ENCODE peak calls at places on chromosomes 2 and 18, in ten cellular contexts. One of them, this sample, is unnamed.

GRCh38 chr2:5740073-5740472 is 47.9 kb downstream of the SOX11 start:
- DNase-seq in A549: no peak
- DNase-seq in GM23248: no peak
- DNase-seq in OCI-LY7: no peak
- DNase-seq in heart right ventricle: no peak
- DNase-seq in IMR-90: no peak
- DNase-seq in ovary: no peak
- DNase-seq in cardiac muscle cell: no peak
- DNase-seq in spleen: no peak
- DNase-seq in heart left ventricle: no peak
- DNase-seq in this sample: no peak

GRCh38 chr2:18299423-18300212 is 260.8 kb downstream of the RDH14 start:
- DNase-seq in heart left ventricle: peak; percentile 28
- DNase-seq in A549: peak; percentile 92
- DNase-seq in spleen: no peak
- DNase-seq in heart right ventricle: no peak
- DNase-seq in OCI-LY7: no peak
- DNase-seq in cardiac muscle cell: peak; percentile 94
- DNase-seq in IMR-90: peak; percentile 96
- DNase-seq in GM23248: peak; percentile 69
- DNase-seq in ovary: no peak
- DNase-seq in this sample: no peak

GRCh38 chr18:64803471-64803870 is 654.6 kb upstream of the LINC00305 start:
- DNase-seq in heart left ventricle: no peak
- DNase-seq in ovary: no peak
- DNase-seq in IMR-90: no peak
- DNase-seq in OCI-LY7: no peak
- DNase-seq in heart right ventricle: no peak
- DNase-seq in cardiac muscle cell: no peak
- DNase-seq in spleen: no peak
- DNase-seq in GM23248: no peak
- DNase-seq in A549: no peak
- DNase-seq in this sample: no peak

GRCh38 chr2:120476141-120476540 is 130.2 kb downstream of the INHBB start:
- DNase-seq in IMR-90: no peak
- DNase-seq in OCI-LY7: no peak
- DNase-seq in A549: no peak
- DNase-seq in ovary: no peak
- DNase-seq in heart left ventricle: no peak
- DNase-seq in GM23248: peak; percentile 61
- DNase-seq in cardiac muscle cell: no peak
- DNase-seq in heart right ventricle: no peak
- DNase-seq in spleen: peak; percentile 46
- DNase-seq in this sample: no peak

GRCh38 chr2:134231296-134231964 is 22.4 kb upstream of the MGAT5 start:
- DNase-seq in heart left ventricle: no peak
- DNase-seq in A549: no peak
- DNase-seq in OCI-LY7: no peak
- DNase-seq in ovary: no peak
- DNase-seq in cardiac muscle cell: peak; percentile 33
- DNase-seq in heart right ventricle: no peak
- DNase-seq in spleen: no peak
- DNase-seq in GM23248: no peak
- DNase-seq in IMR-90: peak; percentile 20
- DNase-seq in this sample: no peak

GRCh38 chr2:235168174-235168979 is 216.6 kb downstream of the SH3BP4 start:
- DNase-seq in heart right ventricle: no peak
- DNase-seq in heart left ventricle: no peak
- DNase-seq in cardiac muscle cell: no peak
- DNase-seq in GM23248: peak; percentile 4
- DNase-seq in spleen: no peak
- DNase-seq in A549: no peak
- DNase-seq in ovary: no peak
- DNase-seq in OCI-LY7: no peak
- DNase-seq in IMR-90: no peak
- DNase-seq in this sample: no peak

GRCh38 chr2:150267651-150268415 is 219.6 kb downstream of the RND3 start:
- DNase-seq in GM23248: no peak
- DNase-seq in cardiac muscle cell: peak; percentile 10
- DNase-seq in heart right ventricle: no peak
- DNase-seq in IMR-90: peak; percentile 23
- DNase-seq in heart left ventricle: no peak
- DNase-seq in ovary: no peak
- DNase-seq in spleen: no peak
- DNase-seq in OCI-LY7: no peak
- DNase-seq in A549: no peak
- DNase-seq in this sample: no peak

GRCh38 chr2:98880266-98881152 is 55.5 kb downstream of the CRACDL start:
- DNase-seq in IMR-90: no peak
- DNase-seq in heart left ventricle: no peak
- DNase-seq in OCI-LY7: peak; percentile 14
- DNase-seq in ovary: no peak
- DNase-seq in A549: no peak
- DNase-seq in GM23248: no peak
- DNase-seq in spleen: no peak
- DNase-seq in heart right ventricle: no peak
- DNase-seq in cardiac muscle cell: no peak
- DNase-seq in this sample: no peak

GRCh38 chr2:181354626-181355025 is 102.6 kb upstream of the ITGA4 start:
- DNase-seq in ovary: no peak
- DNase-seq in cardiac muscle cell: peak; percentile 89
- DNase-seq in A549: peak; percentile 3
- DNase-seq in heart right ventricle: no peak
- DNase-seq in spleen: no peak
- DNase-seq in OCI-LY7: no peak
- DNase-seq in IMR-90: peak; percentile 63
- DNase-seq in GM23248: peak; percentile 91
- DNase-seq in heart left ventricle: no peak
- DNase-seq in this sample: no peak

GRCh38 chr2:17571681-17572080 is 31.2 kb downstream of the VSNL1 start:
- DNase-seq in heart left ventricle: no peak
- DNase-seq in heart right ventricle: no peak
- DNase-seq in OCI-LY7: no peak
- DNase-seq in ovary: no peak
- DNase-seq in IMR-90: no peak
- DNase-seq in cardiac muscle cell: no peak
- DNase-seq in spleen: no peak
- DNase-seq in A549: no peak
- DNase-seq in GM23248: no peak
- DNase-seq in this sample: no peak

GRCh38 chr2:64581018-64581417 is 56.9 kb downstream of the AFTPH start:
- DNase-seq in OCI-LY7: no peak
- DNase-seq in spleen: no peak
- DNase-seq in heart right ventricle: no peak
- DNase-seq in cardiac muscle cell: no peak
- DNase-seq in ovary: no peak
- DNase-seq in IMR-90: no peak
- DNase-seq in heart left ventricle: no peak
- DNase-seq in A549: no peak
- DNase-seq in GM23248: no peak
- DNase-seq in this sample: no peak

GRCh38 chr2:231545105-231545902 is 15.1 kb upstream of the NMUR1 start:
- DNase-seq in spleen: peak; percentile 88
- DNase-seq in OCI-LY7: peak; percentile 85
- DNase-seq in ovary: no peak
- DNase-seq in A549: no peak
- DNase-seq in GM23248: no peak
- DNase-seq in heart left ventricle: peak; percentile 73
- DNase-seq in cardiac muscle cell: peak; percentile 90
- DNase-seq in IMR-90: peak; percentile 53
- DNase-seq in heart right ventricle: peak; percentile 56
- DNase-seq in this sample: peak; percentile 86

GRCh38 chr18:36217348-36217747 is 30.1 kb downstream of the MOCOS start:
- DNase-seq in OCI-LY7: no peak
- DNase-seq in ovary: no peak
- DNase-seq in IMR-90: no peak
- DNase-seq in heart right ventricle: no peak
- DNase-seq in GM23248: no peak
- DNase-seq in cardiac muscle cell: no peak
- DNase-seq in spleen: no peak
- DNase-seq in heart left ventricle: no peak
- DNase-seq in A549: no peak
- DNase-seq in this sample: no peak

GRCh38 chr2:45009303-45009927 is at the start of gene SIX2:
- DNase-seq in OCI-LY7: no peak
- DNase-seq in A549: peak; percentile 78
- DNase-seq in cardiac muscle cell: peak; percentile 99
- DNase-seq in spleen: no peak
- DNase-seq in IMR-90: peak; percentile 72
- DNase-seq in GM23248: peak; percentile 93
- DNase-seq in ovary: peak; percentile 47
- DNase-seq in heart left ventricle: peak; percentile 93
- DNase-seq in heart right ventricle: peak; percentile 91
- DNase-seq in this sample: no peak

GRCh38 chr18:48729421-48729820 is 190.6 kb downstream of the CTIF start:
- DNase-seq in IMR-90: peak; percentile 34
- DNase-seq in heart right ventricle: no peak
- DNase-seq in spleen: no peak
- DNase-seq in ovary: no peak
- DNase-seq in GM23248: no peak
- DNase-seq in heart left ventricle: no peak
- DNase-seq in cardiac muscle cell: no peak
- DNase-seq in A549: no peak
- DNase-seq in OCI-LY7: no peak
- DNase-seq in this sample: no peak

GRCh38 chr18:34492652-34493051 is 217.4 kb upstream of the DTNA start:
- DNase-seq in IMR-90: no peak
- DNase-seq in cardiac muscle cell: no peak
- DNase-seq in GM23248: peak; percentile 30
- DNase-seq in heart left ventricle: no peak
- DNase-seq in spleen: no peak
- DNase-seq in ovary: no peak
- DNase-seq in OCI-LY7: no peak
- DNase-seq in heart right ventricle: no peak
- DNase-seq in A549: no peak
- DNase-seq in this sample: no peak

GRCh38 chr2:104840151-104840550 is 13.8 kb upstream of the POU3F3 start:
- DNase-seq in cardiac muscle cell: no peak
- DNase-seq in GM23248: no peak
- DNase-seq in OCI-LY7: no peak
- DNase-seq in spleen: no peak
- DNase-seq in heart left ventricle: no peak
- DNase-seq in heart right ventricle: no peak
- DNase-seq in ovary: no peak
- DNase-seq in A549: no peak
- DNase-seq in IMR-90: no peak
- DNase-seq in this sample: no peak
- H3K9me3 ChIP-seq in cardiac muscle cell: no peaks in the 10 kb centered on the region
- H3K9me3 ChIP-seq in GM23248: no peaks in the 10 kb centered on the region
- H3K9me3 ChIP-seq in OCI-LY7: no peaks in the 10 kb centered on the region
- H3K9me3 ChIP-seq in spleen: no peaks in the 10 kb centered on the region
- H3K9me3 ChIP-seq in heart left ventricle: no peaks in the 10 kb centered on the region
- H3K9me3 ChIP-seq in heart right ventricle: no peaks in the 10 kb centered on the region
- H3K9me3 ChIP-seq in ovary: no peaks in the 10 kb centered on the region
- H3K9me3 ChIP-seq in A549: no peaks in the 10 kb centered on the region
- H3K9me3 ChIP-seq in IMR-90: peaks cover 2% of the 10 kb centered on the region
- H3K9me3 ChIP-seq in this sample: no peaks in the 10 kb centered on the region

DNA sequence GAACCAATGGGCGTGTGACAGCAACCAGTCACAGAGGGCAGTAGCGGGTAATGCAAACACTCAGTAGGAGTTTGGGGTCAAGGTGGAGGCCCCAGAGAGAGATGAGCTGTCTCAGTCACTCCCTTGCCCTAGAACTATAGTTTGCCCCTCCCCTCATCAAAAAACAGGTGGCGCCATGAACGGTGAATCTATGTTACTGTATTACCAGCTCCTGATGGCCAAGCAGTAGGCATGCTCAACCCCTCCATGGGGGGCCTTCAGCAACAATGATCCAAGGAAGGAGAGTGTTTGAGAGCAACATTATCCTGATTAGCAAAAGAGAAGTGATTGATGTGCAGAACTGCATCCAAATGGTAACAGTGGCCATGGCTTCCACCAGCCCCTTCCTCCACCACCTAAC is 30.4 kb downstream of the TRABD2A start:
- DNase-seq in heart right ventricle: no peak
- DNase-seq in IMR-90: no peak
- DNase-seq in GM23248: no peak
- DNase-seq in OCI-LY7: no peak
- DNase-seq in A549: no peak
- DNase-seq in ovary: no peak
- DNase-seq in spleen: no peak
- DNase-seq in heart left ventricle: no peak
- DNase-seq in cardiac muscle cell: no peak
- DNase-seq in this sample: no peak
- H3K9me3 ChIP-seq in heart right ventricle: no peaks in the 10 kb centered on the region
- H3K9me3 ChIP-seq in IMR-90: no peaks in the 10 kb centered on the region
- H3K9me3 ChIP-seq in GM23248: no peaks in the 10 kb centered on the region
- H3K9me3 ChIP-seq in OCI-LY7: peaks cover 4% of the 10 kb centered on the region
- H3K9me3 ChIP-seq in A549: no peaks in the 10 kb centered on the region
- H3K9me3 ChIP-seq in ovary: no peaks in the 10 kb centered on the region
- H3K9me3 ChIP-seq in spleen: peaks cover 10% of the 10 kb centered on the region
- H3K9me3 ChIP-seq in heart left ventricle: peaks cover 5% of the 10 kb centered on the region
- H3K9me3 ChIP-seq in cardiac muscle cell: no peaks in the 10 kb centered on the region
- H3K9me3 ChIP-seq in this sample: no peaks in the 10 kb centered on the region

GRCh38 chr2:66095820-66096219 is 339.1 kb upstream of the MEIS1 start:
- DNase-seq in IMR-90: no peak
- DNase-seq in heart right ventricle: no peak
- DNase-seq in OCI-LY7: no peak
- DNase-seq in cardiac muscle cell: no peak
- DNase-seq in heart left ventricle: no peak
- DNase-seq in A549: no peak
- DNase-seq in spleen: no peak
- DNase-seq in ovary: no peak
- DNase-seq in GM23248: no peak
- DNase-seq in this sample: no peak
- H3K9me3 ChIP-seq in IMR-90: no peaks in the 10 kb centered on the region
- H3K9me3 ChIP-seq in heart right ventricle: no peaks in the 10 kb centered on the region
- H3K9me3 ChIP-seq in OCI-LY7: no peaks in the 10 kb centered on the region
- H3K9me3 ChIP-seq in cardiac muscle cell: no peaks in the 10 kb centered on the region
- H3K9me3 ChIP-seq in heart left ventricle: no peaks in the 10 kb centered on the region
- H3K9me3 ChIP-seq in A549: no peaks in the 10 kb centered on the region
- H3K9me3 ChIP-seq in spleen: no peaks in the 10 kb centered on the region
- H3K9me3 ChIP-seq in ovary: no peaks in the 10 kb centered on the region
- H3K9me3 ChIP-seq in GM23248: no peaks in the 10 kb centered on the region
- H3K9me3 ChIP-seq in this sample: no peaks in the 10 kb centered on the region

GRCh38 chr2:240527153-240527750 is 30.5 kb downstream of the ANKMY1 start:
- DNase-seq in IMR-90: no peak
- DNase-seq in spleen: no peak
- DNase-seq in cardiac muscle cell: no peak
- DNase-seq in heart left ventricle: no peak
- DNase-seq in OCI-LY7: no peak
- DNase-seq in ovary: no peak
- DNase-seq in heart right ventricle: no peak
- DNase-seq in GM23248: no peak
- DNase-seq in A549: no peak
- DNase-seq in this sample: no peak
- H3K9me3 ChIP-seq in IMR-90: peaks cover 24% of the 10 kb centered on the region
- H3K9me3 ChIP-seq in spleen: peaks cover 39% of the 10 kb centered on the region
- H3K9me3 ChIP-seq in cardiac muscle cell: no peaks in the 10 kb centered on the region
- H3K9me3 ChIP-seq in heart left ventricle: peaks cover 24% of the 10 kb centered on the region
- H3K9me3 ChIP-seq in OCI-LY7: peaks cover 44% of the 10 kb centered on the region
- H3K9me3 ChIP-seq in ovary: no peaks in the 10 kb centered on the region
- H3K9me3 ChIP-seq in heart right ventricle: peaks cover 7% of the 10 kb centered on the region
- H3K9me3 ChIP-seq in GM23248: no peaks in the 10 kb centered on the region
- H3K9me3 ChIP-seq in A549: peaks cover 61% of the 10 kb centered on the region
- H3K9me3 ChIP-seq in this sample: peaks cover 57% of the 10 kb centered on the region

This sample was measured in DND-41.